ENCODE peak calls at places on chromosomes 12 and 14, in six cellular contexts. G is H1, X is IMR-90, C is neuronal stem cell, H is mesenchymal stem cell, B is trophoblast cell. M is an unnamed sample.

GRCh38 chr12:108387771-108388170 is 48.7 kb upstream of the CMKLR1 start:
- DNase-seq in C (no peak), H (no peak), B (no peak), X (no peak), G (no peak), M (no peak)

GRCh38 chr12:102053062-102053349 is 8.8 kb downstream of the WASHC3 start:
- DNase-seq in H (no peak), B (no peak), X (no peak), G (no peak), C (no peak), M (no peak)

GRCh38 chr12:53380797-53381738 is 1.1 kb downstream of the SP1 start:
- DNase-seq in C (no peak), H (peak; percentile 73), G (peak; percentile 48), X (peak; percentile 57), B (peak; percentile 56), M (peak; percentile 48)

GRCh38 chr12:46342562-46343033 is 30.0 kb downstream of the SLC38A2 start:
- DNase-seq in C (no peak), B (peak; percentile 14), G (peak; percentile 59), X (peak; percentile 63), H (peak; percentile 60), M (peak; percentile 67)

GRCh38 chr14:79253576-79253975 is 957.7 kb downstream of the DIO2 start:
- DNase-seq in B (no peak), X (no peak), H (no peak), G (no peak), C (no peak), M (no peak)

GRCh38 chr14:103334644-103335603 is 887 bp downstream of the EIF5 start:
- DNase-seq in C (peak; percentile 57), G (no peak), B (peak; percentile 50), H (peak; percentile 67), X (peak; percentile 79), M (no peak)

GRCh38 chr12:88946377-88946997 is 366.2 kb upstream of the KITLG start:
- DNase-seq in H (peak; percentile 93), X (peak; percentile 78), B (no peak), C (no peak), G (no peak), M (no peak)

GRCh38 chr12:132204822-132205270 is 60.6 kb downstream of the NOC4L start:
- DNase-seq in G (no peak), B (no peak), X (no peak), C (no peak), H (no peak), M (no peak)

GRCh38 chr12:6871052-6871957 is 1.8 kb downstream of the SPSB2 start:
- DNase-seq in X (no peak), H (peak; percentile 20), C (no peak), B (peak; percentile 33), G (peak; percentile 58), M (peak; percentile 64)

GRCh38 chr12:1065629-1066028 is 74.6 kb downstream of the ERC1 start:
- DNase-seq in C (no peak), H (no peak), B (no peak), G (no peak), X (no peak), M (no peak)

GRCh38 chr14:95237956-95238355 is 80.6 kb upstream of the DICER1 start:
- DNase-seq in G (no peak), H (no peak), C (no peak), X (no peak), B (no peak), M (no peak)

GRCh38 chr12:72286526-72286925 is 14.4 kb downstream of the TRHDE start:
- DNase-seq in G (no peak), C (no peak), B (no peak), H (no peak), X (no peak), M (no peak)

GRCh38 chr14:102155150-102155549 is 15.5 kb downstream of the WDR20 start:
- DNase-seq in H (peak; percentile 80), C (peak; percentile 11), X (peak; percentile 67), G (no peak), B (no peak), M (no peak)

GRCh38 chr12:131098178-131098981 is 144.7 kb downstream of the ADGRD1 start:
- DNase-seq in H (no peak), X (no peak), C (no peak), G (no peak), B (no peak), M (no peak)

GRCh38 chr12:46384451-46385301 is 12.1 kb upstream of the SLC38A2 start:
- DNase-seq in X (no peak), H (peak; percentile 7), C (no peak), G (no peak), B (no peak), M (no peak)

GRCh38 chr14:69471916-69472315 is 12.6 kb upstream of the PLEKHD1 start:
- DNase-seq in X (no peak), G (no peak), B (no peak), C (no peak), H (no peak), M (no peak)

GRCh38 chr12:18258929-18259328 is 2.4 kb upstream of the PIK3C2G start:
- DNase-seq in G (no peak), C (no peak), H (no peak), X (no peak), B (no peak), M (no peak)

GRCh38 chr12:112346194-112346593 is 36.0 kb downstream of the HECTD4 start:
- DNase-seq in C (no peak), H (no peak), G (no peak), B (no peak), X (no peak), M (no peak)

GRCh38 chr12:76720068-76720467 is 43.8 kb upstream of the ZDHHC17 start:
- DNase-seq in B (peak; percentile 80), H (no peak), X (peak; percentile 73), C (no peak), G (no peak), M (no peak)

GRCh38 chr14:49970474-49971147 is 77.7 kb downstream of the ARF6 start:
- DNase-seq in X (peak; percentile 49), C (no peak), H (peak; percentile 64), B (no peak), G (no peak), M (no peak)

GRCh38 chr12:108120863-108121165 is 8.3 kb upstream of the WSCD2 start:
- DNase-seq in X (no peak), H (no peak), C (no peak), B (no peak), G (no peak), M (no peak)

GRCh38 chr12:42039146-42039545 is 105.5 kb downstream of the GXYLT1 start:
- DNase-seq in X (peak; percentile 43), H (no peak), C (no peak), B (no peak), G (no peak), M (no peak)

GRCh38 chr12:56086096-56086495 is 6.1 kb downstream of the ERBB3 start:
- DNase-seq in G (no peak), C (no peak), X (no peak), B (peak; percentile 93), H (no peak), M (no peak)

GRCh38 chr14:89386214-89386886 is 30.7 kb downstream of the FOXN3 start:
- DNase-seq in H (peak; percentile 53), X (peak; percentile 22), B (no peak), C (no peak), G (no peak), M (peak; percentile 2)

GRCh38 chr12:108214046-108214445 is 85.0 kb downstream of the WSCD2 start:
- DNase-seq in H (no peak), G (no peak), X (no peak), B (no peak), C (no peak), M (no peak)

DNA sequence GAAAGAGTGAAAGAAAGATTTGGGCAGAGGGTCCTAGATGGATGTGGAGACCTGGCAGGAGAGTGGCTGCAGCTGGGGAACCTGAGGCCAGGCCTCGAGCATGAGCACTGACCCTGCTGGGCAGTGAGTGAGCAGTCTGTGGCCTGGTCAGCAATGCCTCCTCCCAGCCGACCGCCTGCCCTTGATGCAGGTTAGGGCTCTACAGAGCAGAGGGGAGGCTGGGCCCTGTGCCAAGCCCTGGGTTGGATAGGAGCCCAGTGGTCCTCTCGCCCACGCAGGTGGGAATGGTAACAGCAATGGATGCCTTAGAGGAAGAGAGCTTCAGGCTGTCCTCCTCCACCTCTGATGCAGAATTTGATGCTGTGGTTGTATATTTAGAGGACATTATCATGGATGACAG is 59.8 kb downstream of the RAB35 start:
- DNase-seq in X (no peak), H (no peak), C (no peak), B (no peak), G (no peak), M (no peak)
- H4K91ac ChIP-seq in X (no peak overlapping the region), H (no peak overlapping the region), C (no peak overlapping the region), B (no peak overlapping the region), G (no peak overlapping the region), M (no peak overlapping the region)

DNA sequence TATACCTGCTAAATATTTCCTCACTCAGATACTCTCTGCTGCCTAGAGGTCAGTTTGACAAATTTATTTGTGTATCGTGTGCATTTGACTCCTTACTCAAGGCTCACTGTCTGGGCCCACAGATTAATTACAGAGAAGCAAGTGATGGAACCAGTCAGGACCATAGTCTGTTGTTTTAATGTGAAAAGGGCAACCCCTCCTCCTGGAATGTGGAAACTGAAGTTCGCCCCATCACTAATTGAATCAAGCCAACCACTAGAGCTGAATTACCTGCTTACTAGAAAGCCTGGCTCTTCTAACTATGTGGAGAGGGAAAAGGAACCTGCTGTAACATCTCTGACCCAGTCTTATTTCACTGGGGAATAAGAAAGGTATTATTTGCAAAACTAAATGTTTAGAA is 199.9 kb upstream of the KRR1 start:
- DNase-seq in B (no peak), G (no peak), C (no peak), X (no peak), H (no peak), M (no peak)
- H4K8ac ChIP-seq in B (no peak overlapping the region), G (no peak overlapping the region), C (no peak overlapping the region), X (peak overlapping the region; percentile 3), H (no peak overlapping the region), M (no peak overlapping the region)

DNA sequence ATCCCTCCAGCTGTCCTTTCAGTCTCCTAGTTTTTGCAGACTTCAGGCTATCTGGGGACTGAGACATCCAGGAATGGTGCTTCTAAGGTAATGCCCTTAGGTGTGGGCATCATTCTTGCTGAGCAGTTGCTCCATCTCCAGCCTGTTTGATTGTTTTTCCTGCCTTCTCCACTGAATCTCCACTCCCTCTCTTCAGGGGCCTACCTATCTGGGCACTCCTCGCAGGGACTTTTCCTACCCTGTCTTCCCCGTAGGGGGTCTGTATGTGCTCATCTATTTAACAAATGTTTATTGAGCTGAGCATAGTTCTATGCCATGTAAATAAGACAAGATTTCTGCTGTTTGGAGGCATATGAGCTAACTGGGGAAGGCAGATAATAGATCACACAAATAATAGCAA is 2.5 kb downstream of the FITM1 start:
- DNase-seq in C (no peak), X (no peak), H (no peak), G (no peak), B (no peak), M (no peak)
- H4K91ac ChIP-seq in C (no peak overlapping the region), X (no peak overlapping the region), H (no peak overlapping the region), G (no peak overlapping the region), B (no peak overlapping the region), M (no peak overlapping the region)

GRCh38 chr12:25249951-25250738 is 584 bp downstream of the KRAS start:
- DNase-seq in X (peak; percentile 20), C (peak; percentile 27), G (peak; percentile 63), B (no peak), H (peak; percentile 41), M (peak; percentile 54)

GRCh38 chr12:25252946-25253345 is 2.2 kb upstream of the KRAS start:
- DNase-seq in B (peak; percentile 63), H (peak; percentile 21), X (no peak), C (no peak), G (no peak), M (no peak)

GRCh38 chr12:25248732-25249131 is 2.0 kb downstream of the KRAS start:
- DNase-seq in G (no peak), C (no peak), B (no peak), X (no peak), H (no peak), M (no peak)

GRCh38 chr12:25251749-25252148 is 1.0 kb upstream of the KRAS start:
- DNase-seq in G (no peak), B (no peak), C (no peak), X (no peak), H (no peak), M (no peak)

GRCh38 chr12:25250744-25251730 is at the start of gene KRAS:
- DNase-seq in H (peak; percentile 98), B (peak; percentile 93), X (peak; percentile 98), C (peak; percentile 97), G (peak; percentile 89), M (peak; percentile 98)
- H4K8ac ChIP-seq in H (peak within 1 kb of the TSS; percentile 67), B (peak within 1 kb of the TSS; percentile 95), X (peak within 1 kb of the TSS; percentile 80), C (peak within 1 kb of the TSS; percentile 57), G (peak within 1 kb of the TSS; percentile 84), M (no peak within 1 kb of the TSS)